ENCODE peak calls at places on chromosomes 4 and X, in nine cellular contexts. One of them, this sample, is unnamed. For H3K27me3, the result is how much of the 10 kb centered on the place peaks cover.

GRCh38 chrX:19748898-19749680 is 138.3 kb downstream of the SH3KBP1 start:
- DNase-seq in SK-N-SH: no peak
- DNase-seq in esophagus muscularis mucosa: no peak
- DNase-seq in H7: no peak
- DNase-seq in fibroblast of lung: no peak
- DNase-seq in lung: no peak
- DNase-seq in neural progenitor cell: no peak
- DNase-seq in mesenchymal stem cell: no peak
- DNase-seq in IMR-90: no peak
- DNase-seq in this sample: no peak

GRCh38 chrX:34350552-34350951 is 218.4 kb upstream of the FAM47A start:
- DNase-seq in lung: no peak
- DNase-seq in fibroblast of lung: no peak
- DNase-seq in SK-N-SH: no peak
- DNase-seq in mesenchymal stem cell: peak
- DNase-seq in esophagus muscularis mucosa: no peak
- DNase-seq in IMR-90: no peak
- DNase-seq in H7: no peak
- DNase-seq in neural progenitor cell: no peak
- DNase-seq in this sample: no peak

GRCh38 chr4:183142566-183143545 is 43.8 kb downstream of the WWC2 start:
- DNase-seq in IMR-90: peak
- DNase-seq in fibroblast of lung: peak
- DNase-seq in neural progenitor cell: no peak
- DNase-seq in lung: no peak
- DNase-seq in mesenchymal stem cell: peak
- DNase-seq in H7: no peak
- DNase-seq in esophagus muscularis mucosa: no peak
- DNase-seq in SK-N-SH: peak
- DNase-seq in this sample: no peak

GRCh38 chrX:94676285-94676684 is 1002.3 kb downstream of the FAM133A start:
- DNase-seq in IMR-90: no peak
- DNase-seq in SK-N-SH: no peak
- DNase-seq in H7: no peak
- DNase-seq in esophagus muscularis mucosa: no peak
- DNase-seq in neural progenitor cell: no peak
- DNase-seq in mesenchymal stem cell: no peak
- DNase-seq in fibroblast of lung: no peak
- DNase-seq in lung: no peak
- DNase-seq in this sample: no peak

GRCh38 chr4:11698846-11699590 is 270.3 kb upstream of the HS3ST1 start:
- DNase-seq in lung: no peak
- DNase-seq in mesenchymal stem cell: peak
- DNase-seq in IMR-90: peak
- DNase-seq in esophagus muscularis mucosa: no peak
- DNase-seq in neural progenitor cell: no peak
- DNase-seq in fibroblast of lung: peak
- DNase-seq in SK-N-SH: no peak
- DNase-seq in H7: no peak
- DNase-seq in this sample: no peak

GRCh38 chrX:71910526-71911022 is at the start of gene NHSL2:
- DNase-seq in SK-N-SH: no peak
- DNase-seq in lung: no peak
- DNase-seq in esophagus muscularis mucosa: no peak
- DNase-seq in H7: peak
- DNase-seq in neural progenitor cell: peak
- DNase-seq in mesenchymal stem cell: peak
- DNase-seq in IMR-90: peak
- DNase-seq in fibroblast of lung: peak
- DNase-seq in this sample: peak

GRCh38 chr4:118849867-118850812 is 14.2 kb upstream of the SEC24D start:
- DNase-seq in lung: no peak
- DNase-seq in H7: peak
- DNase-seq in fibroblast of lung: no peak
- DNase-seq in mesenchymal stem cell: peak
- DNase-seq in SK-N-SH: no peak
- DNase-seq in IMR-90: peak
- DNase-seq in neural progenitor cell: no peak
- DNase-seq in esophagus muscularis mucosa: no peak
- DNase-seq in this sample: no peak

GRCh38 chr4:33837043-33837442 is 2407.3 kb downstream of the ARAP2 start:
- DNase-seq in esophagus muscularis mucosa: no peak
- DNase-seq in neural progenitor cell: no peak
- DNase-seq in H7: no peak
- DNase-seq in SK-N-SH: no peak
- DNase-seq in IMR-90: peak
- DNase-seq in mesenchymal stem cell: peak
- DNase-seq in fibroblast of lung: peak
- DNase-seq in lung: no peak
- DNase-seq in this sample: no peak

GRCh38 chr4:25113915-25114904 is 46.0 kb downstream of the SEPSECS start:
- DNase-seq in mesenchymal stem cell: peak
- DNase-seq in H7: peak
- DNase-seq in esophagus muscularis mucosa: peak
- DNase-seq in SK-N-SH: no peak
- DNase-seq in lung: no peak
- DNase-seq in neural progenitor cell: no peak
- DNase-seq in IMR-90: peak
- DNase-seq in fibroblast of lung: peak
- DNase-seq in this sample: no peak

GRCh38 chr4:104592894-104593470 is 98.3 kb upstream of the CXXC4 start:
- DNase-seq in IMR-90: peak
- DNase-seq in lung: no peak
- DNase-seq in H7: no peak
- DNase-seq in esophagus muscularis mucosa: no peak
- DNase-seq in fibroblast of lung: peak
- DNase-seq in SK-N-SH: no peak
- DNase-seq in mesenchymal stem cell: peak
- DNase-seq in neural progenitor cell: peak
- DNase-seq in this sample: no peak

GRCh38 chrX:145729635-145730034 is 88.0 kb upstream of the SLITRK2 start:
- DNase-seq in mesenchymal stem cell: no peak
- DNase-seq in neural progenitor cell: no peak
- DNase-seq in H7: no peak
- DNase-seq in fibroblast of lung: peak
- DNase-seq in esophagus muscularis mucosa: no peak
- DNase-seq in SK-N-SH: no peak
- DNase-seq in lung: no peak
- DNase-seq in IMR-90: no peak
- DNase-seq in this sample: no peak

GRCh38 chr4:53905935-53906377 is 158.4 kb downstream of the CHIC2 start:
- DNase-seq in IMR-90: peak
- DNase-seq in H7: peak
- DNase-seq in fibroblast of lung: peak
- DNase-seq in lung: no peak
- DNase-seq in SK-N-SH: peak
- DNase-seq in mesenchymal stem cell: peak
- DNase-seq in esophagus muscularis mucosa: peak
- DNase-seq in neural progenitor cell: peak
- DNase-seq in this sample: no peak

GRCh38 chr4:150579591-150580234 is 2.2 kb upstream of the MAB21L2 start:
- DNase-seq in esophagus muscularis mucosa: no peak
- DNase-seq in fibroblast of lung: peak
- DNase-seq in neural progenitor cell: peak
- DNase-seq in SK-N-SH: peak
- DNase-seq in mesenchymal stem cell: peak
- DNase-seq in lung: no peak
- DNase-seq in IMR-90: peak
- DNase-seq in H7: peak
- DNase-seq in this sample: no peak

GRCh38 chr4:8913121-8913857 is 41.6 kb upstream of the HMX1 start:
- DNase-seq in SK-N-SH: peak
- DNase-seq in fibroblast of lung: no peak
- DNase-seq in lung: no peak
- DNase-seq in H7: peak
- DNase-seq in mesenchymal stem cell: no peak
- DNase-seq in IMR-90: no peak
- DNase-seq in esophagus muscularis mucosa: no peak
- DNase-seq in neural progenitor cell: no peak
- DNase-seq in this sample: peak

GRCh38 chrX:24025741-24026402 is 1.1 kb downstream of the KLHL15 start:
- DNase-seq in lung: no peak
- DNase-seq in esophagus muscularis mucosa: no peak
- DNase-seq in IMR-90: peak
- DNase-seq in fibroblast of lung: peak
- DNase-seq in SK-N-SH: no peak
- DNase-seq in H7: no peak
- DNase-seq in mesenchymal stem cell: peak
- DNase-seq in neural progenitor cell: no peak
- DNase-seq in this sample: no peak

GRCh38 chrX:24024819-24025740 is 1.9 kb downstream of the KLHL15 start:
- DNase-seq in SK-N-SH: peak
- DNase-seq in H7: peak
- DNase-seq in mesenchymal stem cell: peak
- DNase-seq in IMR-90: peak
- DNase-seq in lung: peak
- DNase-seq in esophagus muscularis mucosa: peak
- DNase-seq in neural progenitor cell: peak
- DNase-seq in fibroblast of lung: peak
- DNase-seq in this sample: peak

GRCh38 chrX:24027086-24027485 is at the start of gene KLHL15:
- DNase-seq in lung: no peak
- DNase-seq in H7: no peak
- DNase-seq in IMR-90: no peak
- DNase-seq in SK-N-SH: no peak
- DNase-seq in mesenchymal stem cell: no peak
- DNase-seq in neural progenitor cell: no peak
- DNase-seq in fibroblast of lung: no peak
- DNase-seq in esophagus muscularis mucosa: no peak
- DNase-seq in this sample: no peak

GRCh38 chrX:24027985-24028384 is 999 bp upstream of the KLHL15 start:
- DNase-seq in SK-N-SH: no peak
- DNase-seq in fibroblast of lung: no peak
- DNase-seq in neural progenitor cell: peak
- DNase-seq in lung: no peak
- DNase-seq in esophagus muscularis mucosa: no peak
- DNase-seq in H7: peak
- DNase-seq in IMR-90: no peak
- DNase-seq in mesenchymal stem cell: no peak
- DNase-seq in this sample: no peak

DNA sequence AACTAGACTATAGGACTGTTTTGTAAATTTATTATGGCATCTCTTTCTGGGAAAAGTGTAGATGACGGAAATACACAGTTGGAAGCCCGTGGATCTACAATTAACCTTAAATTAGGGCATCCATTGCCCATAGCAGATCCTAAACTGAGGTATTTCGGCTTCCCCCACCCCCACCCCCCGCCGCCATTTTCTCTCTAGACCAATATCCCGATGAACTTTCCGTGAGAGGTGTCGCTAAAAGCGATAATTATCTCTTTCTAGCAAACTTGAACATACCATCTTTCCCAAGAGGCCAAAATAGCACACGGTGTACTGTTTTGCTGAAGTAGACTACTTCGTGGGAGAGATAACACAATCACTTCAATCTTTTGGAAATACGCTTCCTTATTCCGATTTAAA is 584 bp downstream of the KLHL15 start:
- DNase-seq in SK-N-SH: peak
- DNase-seq in mesenchymal stem cell: peak
- DNase-seq in neural progenitor cell: peak
- DNase-seq in IMR-90: no peak
- DNase-seq in esophagus muscularis mucosa: no peak
- DNase-seq in H7: peak
- DNase-seq in fibroblast of lung: no peak
- DNase-seq in lung: no peak
- DNase-seq in this sample: no peak
- H3K27me3 ChIP-seq in SK-N-SH: under half
- H3K27me3 ChIP-seq in mesenchymal stem cell: under half
- H3K27me3 ChIP-seq in neural progenitor cell: under half
- H3K27me3 ChIP-seq in IMR-90: under half
- H3K27me3 ChIP-seq in esophagus muscularis mucosa: under half
- H3K27me3 ChIP-seq in H7: under half
- H3K27me3 ChIP-seq in fibroblast of lung: under half
- H3K27me3 ChIP-seq in lung: under half
- H3K27me3 ChIP-seq in this sample: under half

GRCh38 chr4:190016369-190017289 is 10.4 kb downstream of the FRG2 start:
- DNase-seq in IMR-90: no peak
- DNase-seq in H7: peak
- DNase-seq in esophagus muscularis mucosa: peak
- DNase-seq in mesenchymal stem cell: no peak
- DNase-seq in lung: no peak
- DNase-seq in neural progenitor cell: peak
- DNase-seq in fibroblast of lung: no peak
- DNase-seq in SK-N-SH: peak
- DNase-seq in this sample: no peak

GRCh38 chr4:190015538-190016368 is 11.3 kb downstream of the FRG2 start:
- DNase-seq in lung: no peak
- DNase-seq in neural progenitor cell: peak
- DNase-seq in mesenchymal stem cell: no peak
- DNase-seq in fibroblast of lung: no peak
- DNase-seq in H7: peak
- DNase-seq in IMR-90: no peak
- DNase-seq in SK-N-SH: peak
- DNase-seq in esophagus muscularis mucosa: no peak
- DNase-seq in this sample: no peak

GRCh38 chr4:190019023-190019858 is 7.8 kb downstream of the FRG2 start:
- DNase-seq in fibroblast of lung: no peak
- DNase-seq in H7: peak
- DNase-seq in neural progenitor cell: peak
- DNase-seq in lung: no peak
- DNase-seq in SK-N-SH: peak
- DNase-seq in esophagus muscularis mucosa: no peak
- DNase-seq in mesenchymal stem cell: no peak
- DNase-seq in IMR-90: no peak
- DNase-seq in this sample: no peak

GRCh38 chr4:190018201-190018920 is 8.7 kb downstream of the FRG2 start:
- DNase-seq in neural progenitor cell: no peak
- DNase-seq in esophagus muscularis mucosa: no peak
- DNase-seq in H7: peak
- DNase-seq in IMR-90: no peak
- DNase-seq in fibroblast of lung: no peak
- DNase-seq in SK-N-SH: no peak
- DNase-seq in mesenchymal stem cell: no peak
- DNase-seq in lung: no peak
- DNase-seq in this sample: no peak

GRCh38 chr4:190017357-190018200 is 9.5 kb downstream of the FRG2 start:
- DNase-seq in IMR-90: no peak
- DNase-seq in esophagus muscularis mucosa: no peak
- DNase-seq in H7: peak
- DNase-seq in mesenchymal stem cell: no peak
- DNase-seq in SK-N-SH: peak
- DNase-seq in lung: no peak
- DNase-seq in fibroblast of lung: no peak
- DNase-seq in neural progenitor cell: peak
- DNase-seq in this sample: no peak
- H3K27me3 ChIP-seq in IMR-90: half or more
- H3K27me3 ChIP-seq in esophagus muscularis mucosa: under half
- H3K27me3 ChIP-seq in H7: half or more
- H3K27me3 ChIP-seq in mesenchymal stem cell: half or more
- H3K27me3 ChIP-seq in SK-N-SH: under half
- H3K27me3 ChIP-seq in lung: under half
- H3K27me3 ChIP-seq in fibroblast of lung: under half
- H3K27me3 ChIP-seq in neural progenitor cell: half or more
- H3K27me3 ChIP-seq in this sample: half or more

GRCh38 chr4:110640608-110641007 is 17.7 kb upstream of the PITX2 start:
- DNase-seq in mesenchymal stem cell: no peak
- DNase-seq in neural progenitor cell: peak
- DNase-seq in H7: no peak
- DNase-seq in fibroblast of lung: no peak
- DNase-seq in SK-N-SH: no peak
- DNase-seq in IMR-90: no peak
- DNase-seq in lung: no peak
- DNase-seq in esophagus muscularis mucosa: no peak
- DNase-seq in this sample: no peak
- H3K27me3 ChIP-seq in mesenchymal stem cell: under half
- H3K27me3 ChIP-seq in neural progenitor cell: half or more
- H3K27me3 ChIP-seq in H7: half or more
- H3K27me3 ChIP-seq in fibroblast of lung: half or more
- H3K27me3 ChIP-seq in SK-N-SH: half or more
- H3K27me3 ChIP-seq in IMR-90: half or more
- H3K27me3 ChIP-seq in lung: under half
- H3K27me3 ChIP-seq in esophagus muscularis mucosa: under half
- H3K27me3 ChIP-seq in this sample: half or more

GRCh38 chr4:6265546-6265945 is 4.1 kb upstream of the WFS1 start:
- DNase-seq in neural progenitor cell: no peak
- DNase-seq in mesenchymal stem cell: no peak
- DNase-seq in H7: no peak
- DNase-seq in SK-N-SH: no peak
- DNase-seq in fibroblast of lung: no peak
- DNase-seq in lung: no peak
- DNase-seq in IMR-90: no peak
- DNase-seq in esophagus muscularis mucosa: no peak
- DNase-seq in this sample: no peak
- H3K27me3 ChIP-seq in neural progenitor cell: under half
- H3K27me3 ChIP-seq in mesenchymal stem cell: under half
- H3K27me3 ChIP-seq in H7: under half
- H3K27me3 ChIP-seq in SK-N-SH: under half
- H3K27me3 ChIP-seq in fibroblast of lung: under half
- H3K27me3 ChIP-seq in lung: under half
- H3K27me3 ChIP-seq in IMR-90: under half
- H3K27me3 ChIP-seq in esophagus muscularis mucosa: under half
- H3K27me3 ChIP-seq in this sample: under half

This sample was measured in WERI-Rb-1.